ENCODE peak calls at places on chromosomes 13 and 19, in six cellular contexts. I is ovary; R is thoracic aorta; U is CD8-positive, alpha-beta T cell; T is fibroblast of lung; K is heart left ventricle. H is an unnamed sample.

GRCh38 chr13:21012841-21013681 is 48.3 kb downstream of the LATS2 start:
- DNase-seq in R (no peak), I (no peak), U (no peak), T (peak; percentile 49), K (no peak), H (no peak)

GRCh38 chr13:51895906-51896888 is 34.4 kb downstream of the CCDC70 start:
- DNase-seq in U (no peak), T (peak; percentile 50), K (peak; percentile 65), R (no peak), I (no peak), H (peak; percentile 77)

GRCh38 chr13:36919206-36919832 is 719 bp downstream of the SMAD9 start:
- DNase-seq in T (peak; percentile 37), I (peak; percentile 54), U (no peak), R (peak; percentile 5), K (peak; percentile 48), H (no peak)

GRCh38 chr19:2235396-2236284 is 489 bp downstream of the PLEKHJ1 start:
- DNase-seq in I (no peak), U (no peak), K (peak; percentile 64), T (no peak), R (no peak), H (peak; percentile 87)

GRCh38 chr13:51739403-51740112 is 64.4 kb downstream of the DHRS12 start:
- DNase-seq in R (no peak), I (no peak), K (no peak), T (no peak), U (no peak), H (no peak)

GRCh38 chr19:57587529-57587928 is 3.6 kb downstream of the ZIK1 start:
- DNase-seq in K (no peak), U (no peak), I (no peak), R (no peak), T (peak; percentile 85), H (no peak)

GRCh38 chr13:68439821-68440220 is 1209.7 kb upstream of the PCDH9 start:
- DNase-seq in R (no peak), I (no peak), T (peak; percentile 81), U (no peak), K (no peak), H (no peak)

GRCh38 chr13:91398413-91399188 is at the start of gene GPC5:
- DNase-seq in K (peak; percentile 81), R (peak; percentile 4), T (peak; percentile 56), I (peak; percentile 47), U (peak; percentile 72), H (peak; percentile 82)

GRCh38 chr19:49343127-49343526 is 7.9 kb downstream of the CD37 start:
- DNase-seq in U (no peak), T (no peak), K (no peak), R (no peak), I (peak; percentile 10), H (no peak)

GRCh38 chr19:3759482-3760254 is 1.8 kb downstream of the APBA3 start:
- DNase-seq in R (no peak), K (no peak), U (no peak), I (no peak), T (no peak), H (no peak)

GRCh38 chr19:13884726-13885591 is 8.0 kb downstream of the NANOS3 start:
- DNase-seq in U (no peak), I (no peak), T (no peak), R (no peak), K (no peak), H (peak; percentile 76)

GRCh38 chr19:35692010-35692409 is 12.3 kb upstream of the ZBTB32 start:
- DNase-seq in T (no peak), R (no peak), I (no peak), U (no peak), K (no peak), H (no peak)

GRCh38 chr13:83077499-83077898 is 804.8 kb downstream of the SLITRK1 start:
- DNase-seq in U (no peak), I (no peak), T (no peak), R (no peak), K (no peak), H (no peak)

GRCh38 chr19:37537391-37537947 is 30.7 kb downstream of the ZNF793 start:
- DNase-seq in U (no peak), T (peak; percentile 36), I (no peak), R (no peak), K (no peak), H (no peak)

GRCh38 chr13:78657699-78658629 is 991 bp downstream of the OBI1 start:
- DNase-seq in R (no peak), T (peak; percentile 4), K (no peak), I (no peak), U (no peak), H (no peak)

GRCh38 chr13:39603424-39603947 is 493 bp upstream of the LHFPL6 start:
- DNase-seq in U (no peak), T (peak; percentile 34), K (peak; percentile 49), R (no peak), I (peak; percentile 51), H (peak; percentile 12)

GRCh38 chr13:43307921-43308433 is 284.6 kb downstream of the DNAJC15 start:
- DNase-seq in R (peak; percentile 19), I (peak; percentile 94), K (peak; percentile 91), U (no peak), T (peak; percentile 77), H (peak; percentile 71)

GRCh38 chr13:43021926-43022670 is 1.3 kb upstream of the DNAJC15 start:
- DNase-seq in T (peak; percentile 17), R (no peak), I (no peak), U (no peak), K (no peak), H (no peak)

GRCh38 chr13:40973409-40973808 is 45.7 kb downstream of the ELF1 start:
- DNase-seq in U (no peak), R (no peak), I (no peak), K (no peak), T (no peak), H (no peak)

GRCh38 chr19:583198-583967 is 6.3 kb upstream of the HCN2 start:
- DNase-seq in U (no peak), R (no peak), T (no peak), I (no peak), K (no peak), H (no peak)

GRCh38 chr19:41853344-41853743 is 6.7 kb upstream of the RPS19 start:
- DNase-seq in T (no peak), K (no peak), I (no peak), R (no peak), U (no peak), H (no peak)

GRCh38 chr13:71672527-71672926 is 194.5 kb downstream of the DACH1 start:
- DNase-seq in K (no peak), R (no peak), U (no peak), I (no peak), T (no peak), H (no peak)

GRCh38 chr13:37491661-37492060 is 106.9 kb downstream of the POSTN start:
- DNase-seq in K (no peak), R (no peak), T (no peak), I (no peak), U (no peak), H (no peak)

GRCh38 chr13:26255717-26256277 is 1.9 kb downstream of the CDK8 start:
- DNase-seq in K (no peak), U (no peak), I (no peak), R (no peak), T (peak; percentile 9), H (no peak)

GRCh38 chr13:26253262-26253786 is 605 bp upstream of the CDK8 start:
- DNase-seq in T (no peak), K (no peak), U (no peak), I (peak; percentile 24), R (no peak), H (no peak)

GRCh38 chr13:26253787-26254582 is at the start of gene CDK8:
- DNase-seq in I (peak; percentile 91), T (peak; percentile 95), U (peak; percentile 80), K (peak; percentile 96), R (peak; percentile 76), H (peak; percentile 93)

GRCh38 chr13:26257049-26257448 is 3.1 kb downstream of the CDK8 start:
- DNase-seq in R (no peak), I (no peak), K (no peak), U (no peak), T (no peak), H (no peak)

GRCh38 chr13:26254583-26255102 is 714 bp downstream of the CDK8 start:
- DNase-seq in K (peak; percentile 67), I (peak; percentile 48), T (peak; percentile 51), R (peak; percentile 6), U (peak; percentile 31), H (peak; percentile 71)
- TF ChIP-seq CTCF in K (no peak), I (no peak), T (no peak), R (no peak), U (no peak), H (no peak)

DNA sequence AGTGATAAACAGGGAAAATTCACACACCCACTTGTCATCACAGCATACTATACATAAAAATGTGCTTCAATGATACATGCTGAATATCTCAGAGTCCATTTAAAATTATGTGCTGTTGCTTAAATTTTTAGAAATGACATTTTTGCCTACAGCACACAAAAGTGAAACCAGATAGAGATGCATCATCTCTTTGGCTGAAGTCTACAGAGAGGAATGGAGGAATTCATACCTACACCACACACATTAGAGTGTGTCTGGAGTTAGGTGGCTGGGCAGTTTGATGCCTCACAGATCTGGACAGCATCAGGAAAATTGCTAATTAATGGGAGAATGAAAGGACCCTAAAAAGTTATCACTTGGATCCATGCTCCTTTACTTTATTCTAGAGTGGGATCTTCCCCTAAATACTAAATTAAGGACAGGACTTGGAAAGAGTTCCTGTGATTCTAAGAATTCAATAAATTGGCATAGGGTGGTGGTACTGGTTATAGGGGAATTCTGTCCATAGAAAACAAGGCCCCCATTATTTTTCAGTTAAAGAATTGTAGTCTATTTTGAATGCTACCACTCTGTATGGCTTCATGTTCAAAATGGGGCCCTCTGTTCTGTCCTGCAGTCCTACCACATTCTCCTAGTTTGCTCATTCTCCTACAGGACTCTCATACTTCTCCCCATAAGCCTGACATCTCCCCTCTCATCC is 41.3 kb downstream of the RCBTB2 start:
- DNase-seq in I (no peak), K (no peak), U (no peak), T (no peak), R (no peak), H (no peak)
- H3K4me1 ChIP-seq in I (peaks cover 6% of the 10 kb centered on the region), K (peaks cover 11% of the 10 kb centered on the region), U (peaks cover 52% of the 10 kb centered on the region), T (no peaks in the 10 kb centered on the region), R (no peaks in the 10 kb centered on the region), H (no peaks in the 10 kb centered on the region)

DNA sequence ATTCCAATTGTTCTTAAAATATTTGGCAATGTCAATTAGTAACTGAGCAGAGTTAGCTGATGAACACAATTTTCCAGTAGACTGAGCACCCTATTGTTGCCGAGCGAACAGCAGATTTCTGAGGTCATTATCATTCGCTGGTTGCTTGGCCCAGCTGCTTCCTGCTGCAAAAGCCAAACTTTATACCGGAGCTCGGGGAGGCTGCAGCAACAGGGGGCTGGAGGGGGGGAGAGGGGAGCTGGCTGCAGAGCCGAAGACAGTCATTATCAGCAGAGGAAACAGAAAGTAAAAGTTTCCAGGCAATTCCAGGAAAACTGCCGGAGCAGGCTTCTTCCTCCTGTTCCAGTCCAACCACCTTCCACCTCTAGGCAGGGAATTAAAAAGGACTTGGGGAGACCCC is 77.9 kb downstream of the ZNF536 start:
- DNase-seq in R (no peak), U (no peak), K (peak; percentile 64), I (peak; percentile 65), T (peak; percentile 33), H (no peak)
- TF ChIP-seq CTCF in R (no peak), U (no peak), K (no peak), I (no peak), T (no peak), H (no peak)

DNA sequence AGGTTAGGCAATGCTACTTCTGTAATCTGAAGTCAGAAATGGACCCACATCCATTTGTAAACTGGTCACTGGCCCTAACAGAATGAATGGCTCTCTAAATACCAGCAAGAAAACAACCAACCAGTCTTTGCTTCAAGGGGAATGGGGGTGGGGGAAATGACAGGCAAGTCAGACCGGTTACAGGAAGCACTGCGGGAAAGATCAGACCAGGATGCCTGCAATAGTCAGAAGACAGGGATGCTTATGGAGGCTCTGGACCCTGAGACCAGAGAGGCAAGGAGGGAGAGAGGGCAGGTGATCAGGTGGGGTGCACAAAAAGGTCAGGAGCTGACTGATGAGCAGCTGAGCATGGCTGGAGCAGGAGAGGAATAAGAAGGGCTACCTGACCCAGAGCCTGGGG is 13.1 kb downstream of the MED26 start:
- DNase-seq in R (no peak), U (no peak), I (no peak), T (no peak), K (no peak), H (no peak)
- H3K4me1 ChIP-seq in R (peaks cover 22% of the 10 kb centered on the region), U (peaks cover 41% of the 10 kb centered on the region), I (peaks cover 12% of the 10 kb centered on the region), T (peaks cover 6% of the 10 kb centered on the region), K (peaks cover 25% of the 10 kb centered on the region), H (peaks cover 15% of the 10 kb centered on the region)

H was measured in mucosa of descending colon.